ENCODE peak calls at places on chromosomes 6 and 20, in ten cellular contexts. H, Y, S, D, J, C, W, V, Q and O are unnamed samples.

GRCh38 chr6:133396630-133397335 is 155.6 kb downstream of the EYA4 start:
- DNase-seq in H (no peak), Y (no peak), S (no peak), D (no peak), J (no peak), C (no peak), W (no peak), V (peak), Q (no peak), O (no peak)

GRCh38 chr6:125952764-125953501 is 3.6 kb upstream of the HINT3 start:
- DNase-seq in H (peak), Y (peak), S (no peak), D (no peak), J (no peak), C (no peak), W (no peak), V (peak), Q (peak), O (peak)

GRCh38 chr6:73461537-73462350 is at the start of gene MTO1:
- DNase-seq in H (peak), Y (peak), S (peak), D (peak), J (peak), C (peak), W (peak), V (peak), Q (peak), O (peak)

GRCh38 chr6:106381223-106381622 is 20.7 kb downstream of the CRYBG1 start:
- DNase-seq in H (no peak), Y (no peak), S (no peak), D (no peak), J (no peak), C (no peak), W (no peak), V (no peak), Q (no peak), O (no peak)

GRCh38 chr6:143664171-143664570 is 13.6 kb upstream of the PHACTR2 start:
- DNase-seq in H (no peak), Y (no peak), S (no peak), D (no peak), J (no peak), C (no peak), W (no peak), V (no peak), Q (no peak), O (no peak)

GRCh38 chr6:80742481-80742880 is 636.0 kb downstream of the BCKDHB start:
- DNase-seq in H (peak), Y (no peak), S (no peak), D (peak), J (no peak), C (peak), W (no peak), V (peak), Q (no peak), O (peak)

GRCh38 chr20:18506744-18507143 is 996 bp upstream of the SEC23B start:
- DNase-seq in H (no peak), Y (no peak), S (no peak), D (no peak), J (no peak), C (no peak), W (no peak), V (no peak), Q (peak), O (no peak)

GRCh38 chr6:37125779-37126553 is 44.0 kb upstream of the PIM1 start:
- DNase-seq in H (no peak), Y (no peak), S (no peak), D (no peak), J (no peak), C (no peak), W (peak), V (no peak), Q (no peak), O (no peak)